ENCODE peak calls at places on chromosomes 5 and 9, in seven cellular contexts. A, Y, W, D, N, H and X are unnamed samples.

GRCh38 chr9:78982849-78983248 is 588.9 kb upstream of the TLE4 start:
- DNase-seq in A (no peak), Y (no peak), W (no peak), D (no peak), N (no peak), H (peak; percentile 83), X (no peak)

GRCh38 chr5:112914584-112914983 is 7.4 kb downstream of the REEP5 start:
- DNase-seq in A (no peak), Y (no peak), W (no peak), D (no peak), N (no peak), H (peak; percentile 60), X (no peak)

GRCh38 chr9:128026255-128027165 is 40.6 kb downstream of the NAIF1 start:
- DNase-seq in A (peak; percentile 94), Y (no peak), W (peak; percentile 73), D (no peak), N (no peak), H (peak; percentile 49), X (no peak)

GRCh38 chr5:66989286-66989685 is 207.3 kb downstream of the CD180 start:
- DNase-seq in A (no peak), Y (no peak), W (no peak), D (no peak), N (no peak), H (peak; percentile 88), X (no peak)

GRCh38 chr5:154197801-154198461 is 7.4 kb downstream of the GALNT10 start:
- DNase-seq in A (peak; percentile 91), Y (no peak), W (peak; percentile 4), D (no peak), N (no peak), H (peak; percentile 71), X (no peak)

GRCh38 chr5:148713735-148714508 is 59.6 kb upstream of the HTR4 start:
- DNase-seq in A (no peak), Y (no peak), W (no peak), D (no peak), N (no peak), H (no peak), X (no peak)

GRCh38 chr9:77582572-77583365 is 65.4 kb downstream of the GNA14 start:
- DNase-seq in A (no peak), Y (no peak), W (no peak), D (no peak), N (no peak), H (no peak), X (peak; percentile 9)

GRCh38 chr5:14428302-14429081 is 153.1 kb upstream of the OTULINL start:
- DNase-seq in A (no peak), Y (no peak), W (no peak), D (peak; percentile 70), N (no peak), H (peak; percentile 85), X (no peak)

GRCh38 chr5:131595088-131596033 is 39.7 kb downstream of the RAPGEF6 start:
- DNase-seq in A (peak; percentile 37), Y (no peak), W (no peak), D (no peak), N (no peak), H (no peak), X (no peak)

GRCh38 chr9:3916984-3917383 is 382.9 kb downstream of the GLIS3 start:
- DNase-seq in A (no peak), Y (no peak), W (no peak), D (no peak), N (no peak), H (peak; percentile 94), X (no peak)

GRCh38 chr5:92552206-92553160 is 1028.5 kb downstream of the NR2F1-AS1 start:
- DNase-seq in A (no peak), Y (no peak), W (no peak), D (no peak), N (no peak), H (peak; percentile 99), X (no peak)

GRCh38 chr5:145946112-145946861 is 9.9 kb downstream of the SH3RF2 start:
- DNase-seq in A (peak; percentile 37), Y (no peak), W (no peak), D (no peak), N (no peak), H (peak; percentile 68), X (no peak)

GRCh38 chr5:55151923-55152842 is 7.8 kb upstream of the GPX8 start:
- DNase-seq in A (no peak), Y (no peak), W (no peak), D (no peak), N (no peak), H (peak; percentile 93), X (no peak)

GRCh38 chr9:21994996-21995651 is 533 bp downstream of the CDKN2B-AS1 start:
- DNase-seq in A (peak; percentile 77), Y (no peak), W (peak; percentile 34), D (peak; percentile 93), N (no peak), H (peak; percentile 77), X (peak; percentile 72)

GRCh38 chr5:36948041-36948440 is 71.5 kb downstream of the NIPBL start:
- DNase-seq in A (no peak), Y (no peak), W (no peak), D (no peak), N (no peak), H (peak; percentile 74), X (no peak)

GRCh38 chr5:95850391-95850894 is 27.9 kb upstream of the GLRX start:
- DNase-seq in A (no peak), Y (no peak), W (no peak), D (peak; percentile 56), N (no peak), H (peak; percentile 49), X (no peak)

GRCh38 chr5:81517462-81517861 is 123.5 kb upstream of the ACOT12 start:
- DNase-seq in A (no peak), Y (no peak), W (no peak), D (no peak), N (no peak), H (peak; percentile 65), X (no peak)

GRCh38 chr5:15948225-15948624 is 231.4 kb downstream of the MARCHF11 start:
- DNase-seq in A (no peak), Y (no peak), W (no peak), D (no peak), N (no peak), H (no peak), X (no peak)

GRCh38 chr9:20292002-20292401 is 330.3 kb downstream of the MLLT3 start:
- DNase-seq in A (no peak), Y (no peak), W (no peak), D (no peak), N (no peak), H (peak; percentile 52), X (no peak)

GRCh38 chr5:175816348-175816747 is 55.0 kb upstream of the CPLX2 start:
- DNase-seq in A (no peak), Y (no peak), W (no peak), D (no peak), N (no peak), H (no peak), X (no peak)

GRCh38 chr5:120631611-120632010 is 167.5 kb downstream of the PRR16 start:
- DNase-seq in A (no peak), Y (no peak), W (no peak), D (no peak), N (no peak), H (no peak), X (no peak)

GRCh38 chr5:100898504-100899346 is 4.4 kb downstream of the ST8SIA4 start:
- DNase-seq in A (no peak), Y (no peak), W (no peak), D (no peak), N (no peak), H (no peak), X (no peak)

GRCh38 chr9:127949827-127950512 is 12.3 kb upstream of the DPM2 start:
- DNase-seq in A (no peak), Y (peak; percentile 47), W (no peak), D (no peak), N (peak; percentile 43), H (no peak), X (no peak)

GRCh38 chr9:85723220-85723619 is 18.5 kb downstream of the AGTPBP1 start:
- DNase-seq in A (peak; percentile 64), Y (no peak), W (peak; percentile 29), D (no peak), N (no peak), H (no peak), X (no peak)

GRCh38 chr5:133247881-133248642 is 196.2 kb downstream of the HSPA4 start:
- DNase-seq in A (no peak), Y (no peak), W (no peak), D (no peak), N (peak; percentile 11), H (peak; percentile 60), X (no peak)

GRCh38 chr5:64019746-64020145 is 57.5 kb upstream of the HTR1A start:
- DNase-seq in A (no peak), Y (no peak), W (no peak), D (no peak), N (no peak), H (no peak), X (no peak)

GRCh38 chr9:134403682-134404301 is 77.5 kb downstream of the RXRA start:
- DNase-seq in A (peak; percentile 58), Y (no peak), W (peak; percentile 3), D (peak; percentile 94), N (peak; percentile 48), H (peak; percentile 91), X (peak; percentile 77)

GRCh38 chr5:172450861-172451695 is 3.2 kb downstream of the SH3PXD2B start:
- DNase-seq in A (peak; percentile 66), Y (no peak), W (no peak), D (peak; percentile 92), N (no peak), H (peak; percentile 45), X (no peak)

GRCh38 chr5:78753093-78753531 is 104.5 kb upstream of the LHFPL2 start:
- DNase-seq in A (no peak), Y (no peak), W (no peak), D (no peak), N (no peak), H (peak; percentile 70), X (no peak)

GRCh38 chr5:96067902-96068614 is 106.4 kb upstream of the ELL2 start:
- DNase-seq in A (peak; percentile 32), Y (no peak), W (no peak), D (no peak), N (no peak), H (peak; percentile 96), X (no peak)

GRCh38 chr9:25600501-25600900 is 77.7 kb downstream of the TUSC1 start:
- DNase-seq in A (no peak), Y (no peak), W (no peak), D (no peak), N (no peak), H (no peak), X (no peak)

GRCh38 chr9:35756743-35757526 is 2.9 kb upstream of the MSMP start:
- DNase-seq in A (peak; percentile 61), Y (no peak), W (peak; percentile 37), D (peak; percentile 91), N (no peak), H (no peak), X (peak; percentile 81)

GRCh38 chr9:126149661-126150060 is 177.0 kb upstream of the MVB12B start:
- DNase-seq in A (no peak), Y (no peak), W (no peak), D (peak; percentile 23), N (no peak), H (no peak), X (peak; percentile 23)

GRCh38 chr9:89483592-89484474 is 14.1 kb downstream of the SEMA4D start:
- DNase-seq in A (peak; percentile 75), Y (no peak), W (peak; percentile 59), D (peak; percentile 89), N (no peak), H (no peak), X (no peak)

GRCh38 chr9:93156475-93157008 is 22.5 kb upstream of the NINJ1 start:
- DNase-seq in A (peak; percentile 80), Y (no peak), W (no peak), D (no peak), N (no peak), H (no peak), X (no peak)

GRCh38 chr9:911003-911402 is 65.5 kb upstream of the DMRT3 start:
- DNase-seq in A (no peak), Y (no peak), W (no peak), D (no peak), N (no peak), H (no peak), X (no peak)

GRCh38 chr5:171092194-171092593 is 216.9 kb upstream of the TLX3 start:
- DNase-seq in A (no peak), Y (no peak), W (no peak), D (no peak), N (no peak), H (peak; percentile 76), X (no peak)

GRCh38 chr9:124465736-124466135 is 15.5 kb downstream of the ADGRD2 start:
- DNase-seq in A (no peak), Y (no peak), W (no peak), D (no peak), N (no peak), H (no peak), X (no peak)